ENCODE peak calls at places on chromosome 1, in four cellular contexts. M, T, P and B are unnamed samples.

GRCh38 chr1:110070282-110070967 is at the start of gene ALX3:
- DNase-seq in P (no peak), T (no peak), M (no peak), B (no peak)

GRCh38 chr1:87093286-87093685 is 178.9 kb downstream of the HS2ST1 start:
- DNase-seq in T (no peak), P (no peak), M (no peak), B (no peak)

GRCh38 chr1:91617242-91617837 is 116.7 kb downstream of the CDC7 start:
- DNase-seq in M (no peak), P (peak), T (peak), B (peak)

GRCh38 chr1:38873027-38873969 is at the start of gene MYCBP:
- DNase-seq in T (peak), M (peak), P (peak), B (peak)

GRCh38 chr1:222171005-222171404 is 376.9 kb downstream of the HHIPL2 start:
- DNase-seq in P (no peak), T (no peak), M (no peak), B (no peak)

GRCh38 chr1:76018045-76018444 is 56.5 kb upstream of the ST6GALNAC3 start:
- DNase-seq in T (no peak), P (no peak), M (no peak), B (no peak)

GRCh38 chr1:42960693-42961559 is 2.3 kb upstream of the SLC2A1 start:
- DNase-seq in M (no peak), P (no peak), T (no peak), B (peak)

GRCh38 chr1:118987431-118988185 is 535 bp downstream of the TBX15 start:
- DNase-seq in T (no peak), P (no peak), M (no peak), B (no peak)

GRCh38 chr1:12478612-12478985 is 139.4 kb downstream of the DHRS3 start:
- DNase-seq in M (no peak), T (peak), P (peak), B (no peak)

GRCh38 chr1:46822248-46822826 is 23.5 kb downstream of the CYP4B1 start:
- DNase-seq in M (no peak), P (no peak), T (no peak), B (no peak)

GRCh38 chr1:68255301-68255700 is 23.0 kb upstream of the WLS start:
- DNase-seq in P (no peak), M (no peak), T (no peak), B (no peak)

GRCh38 chr1:29217633-29218032 is 13.1 kb downstream of the MECR start:
- DNase-seq in P (no peak), M (no peak), T (no peak), B (no peak)

GRCh38 chr1:15937706-15938168 is 38.2 kb downstream of the ZBTB17 start:
- DNase-seq in P (no peak), M (no peak), T (no peak), B (no peak)

GRCh38 chr1:143735764-143736461 is 235.9 kb downstream of the FAM72C start:
- DNase-seq in T (no peak), M (no peak), P (no peak), B (no peak)

GRCh38 chr1:201582261-201582951 is 43.5 kb downstream of the NAV1 start:
- DNase-seq in P (peak), T (no peak), M (no peak), B (no peak)

GRCh38 chr1:45111239-45111638 is 95.2 kb downstream of the ZSWIM5 start:
- DNase-seq in P (no peak), M (no peak), T (no peak), B (no peak)

GRCh38 chr1:165520646-165521045 is 23.2 kb upstream of the LRRC52 start:
- DNase-seq in T (no peak), P (no peak), M (no peak), B (no peak)

GRCh38 chr1:10528066-10529014 is 53.6 kb downstream of the PEX14 start:
- DNase-seq in M (peak), T (no peak), P (peak), B (no peak)

GRCh38 chr1:89948726-89949345 is 46.1 kb upstream of the ZNF326 start:
- DNase-seq in M (no peak), P (no peak), T (no peak), B (no peak)

GRCh38 chr1:78716186-78716585 is 66.6 kb downstream of the IFI44 start:
- DNase-seq in T (no peak), P (no peak), M (no peak), B (no peak)

GRCh38 chr1:186899977-186900376 is 71.2 kb downstream of the PLA2G4A start:
- DNase-seq in M (no peak), T (no peak), P (no peak), B (no peak)

GRCh38 chr1:108107658-108108057 is 92.5 kb downstream of the SLC25A24 start:
- DNase-seq in M (no peak), P (no peak), T (no peak), B (no peak)

GRCh38 chr1:227759345-227760300 is 24.4 kb downstream of the SNAP47 start:
- DNase-seq in T (peak), P (peak), M (no peak), B (no peak)

GRCh38 chr1:18322353-18323032 is 158.2 kb upstream of the KLHDC7A start:
- DNase-seq in P (no peak), T (no peak), M (no peak), B (no peak)

GRCh38 chr1:84698718-84699117 is 8.5 kb upstream of the SSX2IP start:
- DNase-seq in M (no peak), P (no peak), T (no peak), B (no peak)

GRCh38 chr1:201329286-201329685 is 46.0 kb downstream of the PKP1 start:
- DNase-seq in M (peak), T (no peak), P (no peak), B (no peak)

GRCh38 chr1:174114788-174115448 is 44.4 kb upstream of the RABGAP1L start:
- DNase-seq in T (no peak), M (no peak), P (peak), B (no peak)

GRCh38 chr1:10640079-10640578 is 156.3 kb downstream of the CASZ1 start:
- DNase-seq in P (no peak), M (no peak), T (no peak), B (no peak)

GRCh38 chr1:219442575-219442974 is 170.3 kb downstream of the ZC3H11B start:
- DNase-seq in T (no peak), M (no peak), P (no peak), B (no peak)

GRCh38 chr1:152879559-152880198 is 1.6 kb downstream of the SMCP start:
- DNase-seq in M (no peak), P (no peak), T (no peak), B (no peak)
- H3K27ac ChIP-seq in M (no peak), P (no peak), T (no peak), B (no peak)

DNA sequence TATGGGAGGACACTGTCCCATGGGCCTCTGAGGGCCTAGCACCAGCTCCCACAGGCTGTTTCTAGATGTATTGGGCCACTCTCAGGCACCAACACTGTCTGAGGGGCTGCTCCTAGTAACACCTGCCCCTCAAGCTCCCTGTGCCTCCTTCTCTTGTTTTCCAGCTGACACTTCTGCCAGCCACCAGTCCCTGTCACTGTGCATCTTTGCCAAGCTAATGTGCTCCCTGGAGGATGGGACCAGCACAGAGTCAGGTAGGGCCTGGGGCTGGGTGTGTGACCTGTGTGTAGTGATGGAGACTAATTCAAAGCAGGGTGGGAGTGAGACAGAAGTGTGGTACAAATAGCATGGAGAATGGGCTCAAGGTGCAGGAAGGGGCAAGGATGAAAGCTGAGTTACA is 29.4 kb upstream of the MAGOH start:
- DNase-seq in T (no peak), P (no peak), M (peak), B (no peak)
- H3K27ac ChIP-seq in T (no peak), P (no peak), M (no peak), B (no peak)

DNA sequence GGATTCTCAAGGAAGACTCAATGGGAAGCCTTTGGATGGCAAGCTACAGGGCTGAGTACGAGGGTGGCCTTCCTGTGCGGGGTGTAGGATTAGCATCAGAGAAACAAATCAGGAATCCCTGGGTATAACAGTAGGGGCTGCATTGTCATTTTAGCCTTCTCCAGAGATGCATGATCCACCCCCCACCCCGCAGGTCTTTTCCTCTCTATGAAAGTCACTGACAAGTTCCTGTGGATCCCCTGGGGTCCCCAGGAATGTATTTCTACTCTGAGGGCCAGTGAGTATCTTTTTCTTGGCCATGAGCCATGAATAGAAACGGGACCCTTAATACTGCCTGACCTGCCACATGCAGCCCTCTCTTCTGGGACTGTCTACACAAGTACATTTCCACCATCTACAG is 473.0 kb upstream of the VAMP3 start:
- DNase-seq in P (no peak), M (no peak), T (no peak), B (no peak)
- H3K27ac ChIP-seq in P (no peak), M (no peak), T (no peak), B (no peak)

GRCh38 chr1:22508329-22508728 is 55.0 kb upstream of the EPHA8 start:
- DNase-seq in M (no peak), P (no peak), T (no peak), B (no peak)
- H3K27ac ChIP-seq in M (no peak), P (no peak), T (no peak), B (no peak)

DNA sequence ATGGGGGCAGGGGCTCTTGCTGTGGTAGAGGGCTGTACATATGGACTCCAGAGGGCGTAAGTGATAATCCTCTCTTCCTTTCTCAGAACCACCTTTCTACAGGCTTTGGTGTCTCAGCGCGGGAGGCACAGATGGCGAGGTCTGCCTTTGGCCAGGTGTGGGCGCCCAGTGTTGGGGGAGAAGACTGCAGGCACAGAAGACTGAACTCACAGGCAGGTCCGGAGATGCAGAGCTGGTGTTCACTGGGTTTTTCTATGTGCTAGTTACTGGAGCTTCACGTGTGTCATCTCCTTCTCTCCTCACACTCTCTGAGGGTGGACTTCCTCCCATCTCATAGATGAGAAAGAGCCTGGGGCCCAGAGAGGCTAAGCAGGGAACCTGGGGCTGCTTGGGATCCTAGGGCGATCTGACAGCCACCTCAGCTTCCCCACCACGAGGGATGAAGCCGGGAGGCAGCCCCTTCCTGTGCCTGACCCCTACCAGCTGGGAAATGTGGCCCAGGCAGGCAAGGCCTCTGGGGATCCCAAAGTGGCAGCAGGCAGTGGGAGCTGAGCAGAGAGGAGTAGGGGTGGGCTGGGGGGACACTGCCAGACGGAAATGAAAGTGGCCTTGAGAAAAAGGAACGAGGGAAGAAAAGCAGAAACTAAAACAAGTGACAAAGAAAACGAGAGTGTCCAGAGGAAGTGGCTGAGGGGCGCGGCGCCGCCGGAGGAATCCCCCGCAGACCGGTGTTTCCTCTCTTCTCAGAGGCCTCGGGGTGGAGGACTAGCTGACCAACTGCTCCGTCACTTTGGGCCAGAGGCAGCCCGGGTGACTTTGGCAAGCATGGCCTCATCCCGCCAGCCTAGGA is 191.6 kb downstream of the HIVEP3 start:
- DNase-seq in P (peak), M (peak), T (no peak), B (peak)
- H3K27ac ChIP-seq in P (no peak), M (no peak), T (no peak), B (no peak)